ENCODE peak calls at places on chromosomes 3 and 15, in six cellular contexts. Y is stomach, L is OCI-LY7, G is kidney, N is NT2/D1, O is tibial artery. Q is an unnamed sample. For H3K9me3 and H3K4me1, the result is how much of the 10 kb centered on the place peaks cover.

GRCh38 chr15:70160803-70161565 is 63.3 kb upstream of the TLE3 start:
- DNase-seq in Y (no peak), L (no peak), O (peak), G (no peak), N (no peak), Q (no peak)

GRCh38 chr3:67655364-67656121 is 1.1 kb upstream of the SUCLG2 start:
- DNase-seq in L (peak), N (no peak), G (peak), O (no peak), Y (peak), Q (peak)

GRCh38 chr15:39247574-39247973 is 333.3 kb upstream of the THBS1 start:
- DNase-seq in L (no peak), O (no peak), Y (no peak), N (no peak), G (no peak), Q (no peak)

GRCh38 chr3:140816804-140817203 is 124.8 kb upstream of the SLC25A36 start:
- DNase-seq in Y (no peak), N (no peak), O (no peak), G (no peak), L (no peak), Q (no peak)

GRCh38 chr3:8020459-8020858 is 481.2 kb upstream of the LMCD1 start:
- DNase-seq in Y (no peak), O (no peak), N (no peak), G (no peak), L (no peak), Q (no peak)

GRCh38 chr15:78507831-78508160 is 419 bp downstream of the HYKK start:
- DNase-seq in Y (no peak), O (peak), G (no peak), N (no peak), L (no peak), Q (no peak)

GRCh38 chr15:101450561-101451145 is 38.9 kb downstream of the PCSK6 start:
- DNase-seq in N (no peak), G (peak), Y (no peak), L (no peak), O (no peak), Q (no peak)

GRCh38 chr15:71659730-71660067 is 150.7 kb upstream of the NR2E3 start:
- DNase-seq in G (no peak), N (no peak), Y (no peak), O (no peak), L (no peak), Q (no peak)

GRCh38 chr15:92610101-92610520 is 45.5 kb downstream of the FAM174B start:
- DNase-seq in L (no peak), N (no peak), Y (no peak), G (no peak), O (peak), Q (no peak)

GRCh38 chr15:83854950-83855707 is 201.2 kb downstream of the ADAMTSL3 start:
- DNase-seq in O (no peak), L (no peak), Y (no peak), N (no peak), G (no peak), Q (no peak)

GRCh38 chr3:168976969-168977368 is 686.5 kb downstream of the MECOM start:
- DNase-seq in G (no peak), L (no peak), Y (no peak), O (no peak), N (no peak), Q (no peak)

GRCh38 chr3:67094769-67095168 is 96.7 kb downstream of the KBTBD8 start:
- DNase-seq in N (no peak), Y (no peak), L (no peak), G (no peak), O (no peak), Q (peak)

GRCh38 chr15:67784057-67784781 is 41.1 kb upstream of the SKOR1 start:
- DNase-seq in N (no peak), O (no peak), G (no peak), Y (no peak), L (peak), Q (no peak)

GRCh38 chr15:44535509-44536297 is 1.2 kb upstream of the EIF3J start:
- DNase-seq in G (no peak), O (no peak), Y (no peak), L (peak), N (no peak), Q (peak)

GRCh38 chr15:76330281-76330680 is 6.3 kb upstream of the ISL2 start:
- DNase-seq in G (no peak), L (no peak), O (no peak), Y (peak), N (no peak), Q (peak)

GRCh38 chr15:25611603-25612002 is 172.8 kb upstream of the UBE3A start:
- DNase-seq in L (no peak), O (no peak), G (no peak), N (no peak), Y (no peak), Q (no peak)

GRCh38 chr3:49523756-49524747 is 30.2 kb upstream of the BSN start:
- DNase-seq in O (no peak), G (no peak), Y (no peak), L (no peak), N (no peak), Q (no peak)

GRCh38 chr3:141306922-141307321 is 61.4 kb upstream of the ZBTB38 start:
- DNase-seq in O (no peak), G (no peak), L (no peak), N (no peak), Y (no peak), Q (no peak)

GRCh38 chr3:2390926-2391532 is 292.4 kb downstream of the CNTN4 start:
- DNase-seq in O (no peak), N (no peak), L (no peak), G (no peak), Y (no peak), Q (no peak)

GRCh38 chr3:110420158-110420641 is 651.4 kb upstream of the NECTIN3 start:
- DNase-seq in N (no peak), O (no peak), G (no peak), L (no peak), Y (no peak), Q (no peak)

GRCh38 chr3:135238866-135239434 is 443.9 kb downstream of the EPHB1 start:
- DNase-seq in L (no peak), O (no peak), Y (no peak), G (no peak), N (no peak), Q (no peak)

GRCh38 chr3:12294885-12295580 is 6.2 kb downstream of the PPARG start:
- DNase-seq in N (no peak), O (no peak), L (no peak), G (no peak), Y (no peak), Q (no peak)

GRCh38 chr3:97975466-97975865 is 3.2 kb upstream of the RIOX2 start:
- DNase-seq in L (no peak), G (no peak), Y (no peak), N (no peak), O (no peak), Q (no peak)

GRCh38 chr3:188568750-188569149 is 414.8 kb downstream of the LPP start:
- DNase-seq in L (no peak), N (no peak), Y (no peak), G (no peak), O (no peak), Q (no peak)

GRCh38 chr15:63332367-63333078 is 49.1 kb downstream of the CA12 start:
- DNase-seq in L (no peak), Y (no peak), G (no peak), N (no peak), O (no peak), Q (no peak)

GRCh38 chr15:95024388-95024787 is 793.0 kb downstream of the MCTP2 start:
- DNase-seq in N (no peak), O (no peak), G (no peak), L (peak), Y (no peak), Q (no peak)

GRCh38 chr3:83734656-83735055 is 1224.1 kb upstream of the CADM2 start:
- DNase-seq in N (no peak), Y (no peak), G (no peak), O (no peak), L (no peak), Q (no peak)

GRCh38 chr3:14174483-14174882 is 3.9 kb downstream of the XPC start:
- DNase-seq in L (no peak), G (no peak), Y (no peak), N (no peak), O (no peak), Q (no peak)

GRCh38 chr3:13623101-13623654 is 74.3 kb downstream of the FBLN2 start:
- DNase-seq in G (peak), O (no peak), L (no peak), Y (peak), N (no peak), Q (no peak)

GRCh38 chr3:175456496-175456895 is 597.4 kb downstream of the NAALADL2 start:
- DNase-seq in L (no peak), Y (no peak), O (no peak), N (no peak), G (no peak), Q (no peak)

GRCh38 chr3:173397161-173398110 is at the start of gene NLGN1:
- DNase-seq in L (no peak), Y (peak), O (peak), G (peak), N (peak), Q (peak)

GRCh38 chr3:150739200-150739863 is 23.6 kb downstream of the SIAH2 start:
- DNase-seq in N (no peak), L (no peak), Y (no peak), O (no peak), G (no peak), Q (no peak)

GRCh38 chr3:22249658-22250057 is 498.6 kb upstream of the ZNF385D start:
- DNase-seq in Y (no peak), N (no peak), L (no peak), O (no peak), G (no peak), Q (no peak)

GRCh38 chr3:39733804-39734203 is 75.6 kb upstream of the MYRIP start:
- DNase-seq in L (no peak), O (no peak), Y (no peak), N (no peak), G (no peak), Q (no peak)

GRCh38 chr15:74642328-74642723 is 26.7 kb downstream of the CLK3 start:
- DNase-seq in O (no peak), N (no peak), G (no peak), L (no peak), Y (peak), Q (no peak)

GRCh38 chr3:69740103-69741021 is 1.1 kb downstream of the MITF start:
- DNase-seq in G (peak), N (no peak), Y (peak), O (peak), L (no peak), Q (peak)

GRCh38 chr3:179260949-179261765 is 10.2 kb upstream of the KCNMB3 start:
- DNase-seq in O (peak), Y (peak), L (no peak), N (no peak), G (peak), Q (peak)

DNA sequence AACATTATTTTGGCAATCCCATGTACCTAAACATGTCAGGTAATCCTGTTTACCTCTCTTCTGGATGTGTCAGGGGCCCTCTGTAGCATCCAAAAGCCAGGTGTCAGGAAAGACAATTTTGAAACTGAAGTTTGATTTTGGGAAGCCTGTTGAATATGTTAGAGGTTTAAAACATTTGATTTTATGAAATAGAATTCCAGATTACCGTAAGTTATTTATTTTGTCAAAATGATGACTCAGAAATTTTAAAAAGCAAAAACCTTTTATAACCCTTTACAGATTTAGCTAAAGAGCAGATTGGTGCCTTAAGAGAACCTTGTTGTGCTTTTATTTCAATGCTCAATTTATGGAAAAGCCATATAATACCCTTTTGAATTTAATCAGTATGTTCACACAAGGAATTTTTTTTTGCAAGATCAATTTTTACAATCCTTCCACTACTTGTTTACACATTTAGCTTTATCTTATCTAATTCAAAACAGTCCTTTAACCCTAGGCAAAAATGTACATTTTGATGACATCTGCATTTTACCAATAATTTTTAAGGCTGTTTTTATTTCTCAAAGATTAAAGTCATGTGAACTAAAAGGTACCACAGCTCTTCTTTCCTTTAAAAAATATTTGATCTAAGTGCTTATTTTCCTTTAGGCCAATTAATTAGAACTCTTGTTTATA is 10.0 kb downstream of the KIF15 start:
- DNase-seq in N (no peak), L (no peak), Y (no peak), G (no peak), O (no peak), Q (no peak)
- H3K9me3 ChIP-seq in N (half or more), L (under half), Y (under half), G (under half), O (under half), Q (under half)

DNA sequence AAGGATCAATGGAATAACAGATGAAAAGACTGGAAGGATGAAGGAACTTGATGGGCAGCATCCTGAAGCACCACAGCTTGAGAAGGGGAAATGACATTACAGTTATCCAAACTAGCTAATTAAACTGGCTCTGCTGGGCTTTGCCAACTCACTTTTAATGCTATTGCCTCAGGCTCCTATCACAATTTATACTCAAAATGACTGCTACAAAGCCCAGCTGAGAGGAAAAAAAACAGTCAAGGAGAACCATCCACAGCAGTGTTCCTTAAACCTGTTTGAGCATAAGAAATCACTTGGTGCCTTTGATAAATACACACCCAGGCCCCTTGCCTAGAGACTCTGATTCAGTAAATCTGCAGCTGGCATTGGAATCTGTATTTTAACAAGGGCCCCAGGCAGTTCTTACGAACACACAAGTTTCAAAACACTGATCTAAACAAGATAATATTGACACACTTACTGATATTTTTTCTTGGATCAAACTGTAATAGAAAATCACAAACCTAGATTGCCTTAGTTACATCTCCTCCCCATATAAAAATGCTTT is 85.8 kb downstream of the MB21D2 start:
- DNase-seq in G (no peak), Y (no peak), O (no peak), N (no peak), L (no peak), Q (no peak)
- H3K4me1 ChIP-seq in G (under half), Y (half or more), O (under half), N (under half), L (under half), Q (under half)

GRCh38 chr3:184802150-184802549 is 9.8 kb upstream of the VPS8 start:
- DNase-seq in N (no peak), O (no peak), Y (no peak), G (no peak), L (no peak), Q (no peak)
- H3K9me3 ChIP-seq in N (under half), O (under half), Y (under half), G (under half), L (under half), Q (under half)

GRCh38 chr3:117674321-117674720 is 964.7 kb downstream of the TUSC7 start:
- DNase-seq in G (no peak), Y (no peak), O (no peak), L (no peak), N (no peak), Q (no peak)
- H3K4me1 ChIP-seq in G (under half), Y (under half), O (under half), L (under half), N (under half), Q (under half)

DNA sequence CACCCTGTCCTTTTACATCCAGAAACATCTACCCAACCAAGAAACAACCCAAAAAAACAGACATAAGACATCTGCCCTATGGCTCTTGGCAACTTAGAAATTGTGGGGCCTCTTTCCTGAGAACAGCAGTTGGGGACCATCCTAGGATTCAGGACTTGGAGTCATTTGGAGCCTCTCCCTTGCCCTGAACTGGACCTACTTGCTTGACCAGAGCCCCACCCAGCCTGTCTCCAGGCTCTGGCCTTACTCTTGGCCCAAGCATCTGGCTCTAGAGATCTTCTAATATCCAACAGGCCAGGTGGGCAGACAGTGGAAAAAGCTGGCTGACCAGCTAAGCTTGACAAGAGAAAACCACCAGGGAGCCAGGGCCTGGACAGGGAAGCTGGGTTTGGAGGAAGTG is 99.1 kb upstream of the C2CD4B start:
- DNase-seq in L (no peak), O (no peak), G (no peak), Y (no peak), N (no peak), Q (no peak)
- H3K9me3 ChIP-seq in L (under half), O (half or more), G (under half), Y (under half), N (half or more), Q (under half)

GRCh38 chr3:30606301-30607031 is at the start of gene TGFBR2:
- DNase-seq in N (peak), G (peak), L (peak), Y (peak), O (peak), Q (peak)

GRCh38 chr3:30605005-30605404 is 1.4 kb upstream of the TGFBR2 start:
- DNase-seq in Y (no peak), L (no peak), G (no peak), N (no peak), O (no peak), Q (no peak)

GRCh38 chr3:30604566-30604965 is 1.8 kb upstream of the TGFBR2 start:
- DNase-seq in N (no peak), O (no peak), Y (no peak), L (no peak), G (no peak), Q (no peak)

GRCh38 chr3:30605706-30606300 is 598 bp upstream of the TGFBR2 start:
- DNase-seq in G (no peak), L (no peak), Y (no peak), O (no peak), N (no peak), Q (no peak)

DNA sequence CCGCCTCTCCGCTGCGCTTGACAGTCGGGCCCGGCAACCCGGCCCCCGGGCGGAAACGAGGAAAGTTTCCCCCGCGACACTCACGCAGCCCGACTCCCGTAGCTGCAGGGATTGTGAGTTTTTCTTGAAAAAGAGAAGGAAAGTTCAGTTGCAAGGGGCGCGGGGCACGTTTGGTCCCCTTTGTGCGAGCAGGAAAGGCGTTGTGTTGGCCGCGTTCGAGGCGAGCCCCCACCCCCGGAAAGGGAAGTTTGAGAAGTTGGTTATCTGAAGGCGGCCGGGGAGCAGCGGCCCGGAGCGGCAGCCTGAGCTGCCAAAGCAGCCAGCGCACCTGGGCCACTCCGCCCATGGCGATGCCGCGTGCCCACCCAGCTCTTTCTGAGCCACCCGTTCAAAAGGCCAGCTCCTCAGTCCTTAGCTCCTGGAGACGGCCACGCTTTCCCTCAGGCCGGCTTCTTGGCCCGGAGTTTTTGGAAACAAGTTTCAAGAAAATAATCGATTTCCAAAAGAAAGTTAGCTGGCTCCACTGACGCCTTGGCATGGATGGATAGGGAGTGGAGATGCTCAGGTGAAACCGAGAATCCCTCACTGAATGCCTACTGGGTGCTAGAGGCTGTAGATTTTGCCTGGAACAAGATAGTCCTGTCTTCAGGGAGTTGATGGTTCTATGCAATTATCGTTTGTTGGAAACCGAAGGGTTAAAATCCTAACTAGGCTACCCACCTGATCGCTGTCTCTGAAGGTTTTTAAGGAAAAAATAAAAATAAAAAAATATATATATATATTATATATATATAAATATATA is 832 bp downstream of the TGFBR2 start:
- DNase-seq in Y (peak), N (peak), G (peak), O (peak), L (peak), Q (peak)
- H3K4me1 ChIP-seq in Y (half or more), N (under half), G (under half), O (under half), L (half or more), Q (under half)

GRCh38 chr3:129919806-129920205 is 26.3 kb upstream of the TMCC1 start:
- DNase-seq in N (no peak), G (no peak), Y (no peak), O (no peak), L (no peak), Q (no peak)
- H3K9me3 ChIP-seq in N (under half), G (under half), Y (under half), O (under half), L (under half), Q (under half)

Q was measured in colonic mucosa.